ENCODE peak calls at places on chromosomes 1 and 21, in eight cellular contexts. I is IMR-90, H is lower lobe of right lung, Q is left ventricle myocardium inferior, R is stomach, T is cardiac muscle cell, P is prostate gland, V is endothelial cell of umbilical vein. Y is an unnamed sample.

GRCh38 chr1:34312359-34312758 is 135.7 kb downstream of the C1orf94 start:
- DNase-seq in H (no peak), Q (no peak), R (no peak), P (no peak), V (no peak), I (no peak), T (no peak), Y (no peak)

GRCh38 chr1:7586031-7586941 is 184.8 kb upstream of the VAMP3 start:
- DNase-seq in Q (no peak), H (peak), I (no peak), R (peak), T (peak), V (no peak), P (no peak), Y (no peak)

GRCh38 chr21:35478096-35479080 is 429.3 kb upstream of the RUNX1 start:
- DNase-seq in P (no peak), I (peak), T (peak), H (no peak), Q (no peak), V (no peak), R (no peak), Y (no peak)

GRCh38 chr1:244173765-244174164 is 122.7 kb downstream of the ZBTB18 start:
- DNase-seq in H (no peak), P (no peak), R (no peak), T (no peak), I (no peak), V (no peak), Q (no peak), Y (no peak)

GRCh38 chr1:93671090-93671743 is 10.4 kb downstream of the BCAR3 start:
- DNase-seq in R (no peak), V (no peak), Q (no peak), I (no peak), T (no peak), H (no peak), P (no peak), Y (no peak)

GRCh38 chr1:198496216-198497143 is 44.0 kb downstream of the ATP6V1G3 start:
- DNase-seq in T (peak), H (no peak), P (no peak), Q (no peak), V (peak), R (no peak), I (peak), Y (no peak)

GRCh38 chr1:191757003-191757402 is 401.3 kb upstream of the RGS18 start:
- DNase-seq in Q (no peak), I (peak), R (no peak), H (no peak), P (no peak), V (no peak), T (no peak), Y (no peak)

GRCh38 chr1:64038965-64039926 is 164.2 kb upstream of the UBE2U start:
- DNase-seq in Q (no peak), V (peak), T (peak), I (peak), P (peak), H (no peak), R (peak), Y (no peak)

GRCh38 chr1:64031191-64031590 is 172.2 kb upstream of the UBE2U start:
- DNase-seq in H (no peak), R (no peak), T (peak), V (no peak), Q (no peak), P (no peak), I (peak), Y (no peak)

GRCh38 chr1:101438359-101438758 is 201.5 kb downstream of the S1PR1 start:
- DNase-seq in H (no peak), P (no peak), I (peak), Q (no peak), V (peak), T (peak), R (no peak), Y (no peak)

GRCh38 chr1:30061292-30062204 is 661.8 kb downstream of the MATN1 start:
- DNase-seq in T (peak), P (no peak), I (no peak), V (no peak), H (no peak), Q (no peak), R (no peak), Y (no peak)

GRCh38 chr1:207243756-207244408 is 77.6 kb upstream of the CD55 start:
- DNase-seq in Q (no peak), P (no peak), H (no peak), V (no peak), I (peak), T (no peak), R (no peak), Y (no peak)

DNA sequence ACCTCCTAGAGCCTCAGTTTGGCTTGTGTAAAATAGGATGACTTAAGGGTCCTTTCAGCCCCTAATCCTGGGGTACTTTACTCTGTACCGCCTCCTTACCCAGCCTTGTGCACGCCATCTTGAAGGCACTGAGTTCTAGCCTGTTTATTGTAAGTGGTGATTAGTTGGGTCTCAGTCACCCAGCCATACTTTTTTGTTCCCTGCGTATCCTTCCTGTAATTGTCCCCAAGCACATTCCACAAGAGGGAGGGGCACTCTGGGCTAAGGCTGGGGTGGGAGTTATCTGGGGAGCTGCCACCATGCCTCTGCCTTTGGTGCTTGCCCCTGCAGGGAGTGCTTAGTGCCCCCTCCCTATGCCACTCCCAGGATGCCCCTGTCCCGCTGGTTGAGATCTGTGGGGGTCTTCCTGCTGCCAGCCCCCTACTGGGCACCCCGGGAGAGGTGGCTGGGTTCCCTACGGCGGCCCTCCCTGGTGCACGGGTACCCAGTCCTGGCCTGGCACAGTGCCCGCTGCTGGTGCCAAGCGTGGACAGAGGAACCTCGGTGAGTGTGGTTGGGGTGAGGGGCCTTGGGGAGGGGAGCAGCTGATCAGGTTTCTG is 856 bp downstream of the FDPS start:
- DNase-seq in H (peak), I (no peak), Q (peak), T (no peak), R (peak), V (peak), P (peak), Y (no peak)
- TF ChIP-seq CTCF in H (no peak), I (no peak), Q (no peak), T (no peak), R (no peak), V (peak), P (no peak), Y (no peak)

GRCh38 chr21:36542312-36543101 is 62.6 kb upstream of the CLDN14 start:
- DNase-seq in P (peak), T (no peak), I (no peak), V (no peak), Q (no peak), R (peak), H (no peak), Y (peak)
- H3K4me3 ChIP-seq in P (no peak), T (no peak), I (no peak), V (no peak), Q (no peak), R (no peak), H (no peak), Y (no peak)

GRCh38 chr21:43986544-43987451 is 25.3 kb upstream of the TRAPPC10 start:
- DNase-seq in Q (no peak), I (no peak), H (no peak), V (no peak), R (no peak), P (no peak), T (no peak), Y (no peak)
- H3K27ac ChIP-seq in Q (peak), I (no peak), H (no peak), V (no peak), R (no peak), P (no peak), T (no peak), Y (no peak)

GRCh38 chr1:20447794-20448193 is 38.2 kb downstream of the CAMK2N1 start:
- DNase-seq in V (no peak), R (no peak), Q (no peak), P (no peak), H (no peak), T (no peak), I (no peak), Y (no peak)

GRCh38 chr1:20445956-20446355 is 40.1 kb downstream of the CAMK2N1 start:
- DNase-seq in T (no peak), I (no peak), H (no peak), V (no peak), Q (no peak), P (no peak), R (no peak), Y (no peak)

GRCh38 chr1:20448626-20449215 is 37.3 kb downstream of the CAMK2N1 start:
- DNase-seq in T (no peak), V (no peak), Q (no peak), R (no peak), I (no peak), H (no peak), P (no peak), Y (no peak)

GRCh38 chr1:20443703-20444587 is 42.1 kb downstream of the CAMK2N1 start:
- DNase-seq in V (no peak), P (no peak), H (no peak), R (no peak), T (no peak), Q (no peak), I (no peak), Y (no peak)

GRCh38 chr1:20446796-20447195 is 39.2 kb downstream of the CAMK2N1 start:
- DNase-seq in R (no peak), V (no peak), I (peak), Q (no peak), T (peak), P (no peak), H (no peak), Y (no peak)
- TF ChIP-seq CTCF in R (no peak), V (no peak), I (no peak), Q (no peak), T (no peak), P (no peak), H (no peak), Y (no peak)

DNA sequence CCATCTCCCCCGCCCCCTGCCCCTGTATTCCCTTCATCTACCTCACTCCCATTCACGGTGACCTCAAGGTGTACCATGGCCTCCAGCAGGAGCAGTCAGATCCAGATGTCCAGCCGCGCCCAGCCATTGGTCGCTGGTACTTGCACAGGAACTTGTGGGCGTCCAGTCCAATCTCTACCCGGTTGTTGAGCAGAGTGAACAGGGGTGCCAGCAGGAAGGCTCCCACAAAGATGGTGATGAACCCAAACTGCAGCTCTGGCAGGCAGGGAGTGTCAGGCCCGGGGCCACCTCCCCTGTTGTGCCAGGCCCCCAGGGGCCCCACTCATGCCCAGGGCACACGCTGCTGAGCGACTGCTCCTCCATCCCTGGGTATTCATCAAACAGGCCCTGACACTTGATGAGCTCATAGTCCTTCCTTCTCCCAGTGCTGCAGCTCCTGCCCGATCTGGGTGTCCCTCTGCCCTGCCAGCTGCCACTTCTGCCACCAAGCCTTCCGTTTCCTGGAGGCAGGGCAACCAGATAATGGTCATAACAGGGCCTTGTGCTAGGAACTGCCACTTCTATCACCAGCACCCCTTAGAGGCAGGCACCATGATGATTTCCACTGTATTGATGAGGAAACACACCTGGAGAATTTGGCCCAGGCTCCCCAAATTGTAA is 5.7 kb upstream of the ARHGEF19 start:
- DNase-seq in I (no peak), T (no peak), Q (no peak), V (no peak), P (no peak), H (no peak), R (no peak), Y (no peak)
- H3K4me3 ChIP-seq in I (no peak), T (no peak), Q (peak), V (no peak), P (no peak), H (no peak), R (peak), Y (no peak)

Y was measured in coronary artery.